ENCODE peak calls at places on chromosome 18, in five cellular contexts. One of them, this sample, is unnamed.

GRCh38 chr18:13268746-13269285 is 50.3 kb downstream of the LDLRAD4 start:
- DNase-seq in mammary epithelial cell: no peak
- DNase-seq in caudate nucleus: no peak
- DNase-seq in adrenal gland: no peak
- DNase-seq in IMR-90: no peak
- DNase-seq in this sample: no peak

GRCh38 chr18:59917422-59917821 is 17.6 kb downstream of the PMAIP1 start:
- DNase-seq in mammary epithelial cell: peak
- DNase-seq in caudate nucleus: no peak
- DNase-seq in adrenal gland: peak
- DNase-seq in IMR-90: peak
- DNase-seq in this sample: no peak

GRCh38 chr18:49846718-49847470 is 33.6 kb upstream of the ACAA2 start:
- DNase-seq in mammary epithelial cell: no peak
- DNase-seq in caudate nucleus: no peak
- DNase-seq in adrenal gland: no peak
- DNase-seq in IMR-90: no peak
- DNase-seq in this sample: no peak

GRCh38 chr18:63379639-63379962 is 12.6 kb upstream of the KDSR start:
- DNase-seq in mammary epithelial cell: no peak
- DNase-seq in caudate nucleus: no peak
- DNase-seq in adrenal gland: no peak
- DNase-seq in IMR-90: peak
- DNase-seq in this sample: no peak

GRCh38 chr18:7626922-7627440 is 59.9 kb downstream of the PTPRM start:
- DNase-seq in mammary epithelial cell: peak
- DNase-seq in caudate nucleus: no peak
- DNase-seq in adrenal gland: no peak
- DNase-seq in IMR-90: peak
- DNase-seq in this sample: no peak

GRCh38 chr18:80252136-80252535 is 4.8 kb upstream of the PARD6G start:
- DNase-seq in mammary epithelial cell: peak
- DNase-seq in caudate nucleus: no peak
- DNase-seq in adrenal gland: no peak
- DNase-seq in IMR-90: peak
- DNase-seq in this sample: no peak

GRCh38 chr18:12307871-12308385 is at the start of gene TUBB6:
- DNase-seq in mammary epithelial cell: peak
- DNase-seq in caudate nucleus: no peak
- DNase-seq in adrenal gland: peak
- DNase-seq in IMR-90: peak
- DNase-seq in this sample: no peak

GRCh38 chr18:63550068-63550467 is 7.9 kb downstream of the SERPINB12 start:
- DNase-seq in mammary epithelial cell: peak
- DNase-seq in caudate nucleus: no peak
- DNase-seq in adrenal gland: no peak
- DNase-seq in IMR-90: no peak
- DNase-seq in this sample: no peak

GRCh38 chr18:77133051-77133919 is 702 bp upstream of the MBP start:
- DNase-seq in mammary epithelial cell: no peak
- DNase-seq in caudate nucleus: no peak
- DNase-seq in adrenal gland: no peak
- DNase-seq in IMR-90: no peak
- DNase-seq in this sample: no peak

GRCh38 chr18:77131652-77132368 is 773 bp downstream of the MBP start:
- DNase-seq in mammary epithelial cell: peak
- DNase-seq in caudate nucleus: no peak
- DNase-seq in adrenal gland: peak
- DNase-seq in IMR-90: no peak
- DNase-seq in this sample: no peak

GRCh38 chr18:77133920-77134496 is 1.4 kb upstream of the MBP start:
- DNase-seq in mammary epithelial cell: no peak
- DNase-seq in caudate nucleus: no peak
- DNase-seq in adrenal gland: peak
- DNase-seq in IMR-90: no peak
- DNase-seq in this sample: no peak

GRCh38 chr18:77131100-77131651 is 1.4 kb downstream of the MBP start:
- DNase-seq in mammary epithelial cell: peak
- DNase-seq in caudate nucleus: no peak
- DNase-seq in adrenal gland: peak
- DNase-seq in IMR-90: no peak
- DNase-seq in this sample: no peak

DNA sequence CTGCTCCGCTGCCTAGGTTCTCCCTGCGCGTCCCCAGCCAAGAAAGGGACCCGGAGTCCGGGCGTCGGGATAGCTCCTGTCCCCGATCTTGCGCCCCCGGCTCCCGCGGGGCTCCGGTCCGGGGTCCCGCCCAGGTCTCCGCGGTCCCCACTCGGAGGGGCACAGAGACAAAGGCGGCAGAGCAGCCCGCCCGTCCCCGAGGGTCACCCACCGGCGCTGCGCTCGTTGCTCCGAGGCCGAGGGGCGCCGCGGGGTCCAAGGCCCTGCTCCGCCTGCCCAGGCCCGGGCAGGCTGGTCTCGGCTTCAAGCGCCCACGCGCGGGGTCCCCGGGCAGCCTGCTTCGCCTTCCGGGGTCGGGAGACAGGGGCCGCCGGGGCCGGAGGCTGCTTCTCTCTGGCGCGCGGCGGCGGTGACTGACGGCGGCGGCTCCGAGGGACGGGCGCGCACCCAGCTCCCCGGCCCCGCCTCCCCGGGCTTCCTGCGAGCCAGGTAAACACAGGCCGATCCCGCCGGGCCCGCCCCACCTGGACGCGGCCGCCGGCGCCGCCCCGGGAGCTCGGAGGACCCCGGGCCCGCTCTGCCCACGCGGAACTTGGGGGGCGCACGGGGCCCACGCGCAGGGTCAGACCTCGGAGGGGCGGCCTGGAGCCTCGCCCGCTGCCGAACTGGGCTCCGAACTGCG is at the start of gene MBP:
- DNase-seq in mammary epithelial cell: peak
- DNase-seq in caudate nucleus: no peak
- DNase-seq in adrenal gland: no peak
- DNase-seq in IMR-90: no peak
- DNase-seq in this sample: no peak
- H3K27ac ChIP-seq in mammary epithelial cell: peak
- H3K27ac ChIP-seq in caudate nucleus: peak
- H3K27ac ChIP-seq in adrenal gland: peak
- H3K27ac ChIP-seq in IMR-90: peak
- H3K27ac ChIP-seq in this sample: peak

GRCh38 chr18:36547544-36547943 is 250.0 kb downstream of the FHOD3 start:
- DNase-seq in mammary epithelial cell: no peak
- DNase-seq in caudate nucleus: no peak
- DNase-seq in adrenal gland: no peak
- DNase-seq in IMR-90: no peak
- DNase-seq in this sample: no peak

GRCh38 chr18:36546876-36547275 is 249.4 kb downstream of the FHOD3 start:
- DNase-seq in mammary epithelial cell: no peak
- DNase-seq in caudate nucleus: no peak
- DNase-seq in adrenal gland: no peak
- DNase-seq in IMR-90: no peak
- DNase-seq in this sample: no peak

GRCh38 chr18:36544036-36544725 is 246.7 kb downstream of the FHOD3 start:
- DNase-seq in mammary epithelial cell: peak
- DNase-seq in caudate nucleus: no peak
- DNase-seq in adrenal gland: peak
- DNase-seq in IMR-90: no peak
- DNase-seq in this sample: peak

DNA sequence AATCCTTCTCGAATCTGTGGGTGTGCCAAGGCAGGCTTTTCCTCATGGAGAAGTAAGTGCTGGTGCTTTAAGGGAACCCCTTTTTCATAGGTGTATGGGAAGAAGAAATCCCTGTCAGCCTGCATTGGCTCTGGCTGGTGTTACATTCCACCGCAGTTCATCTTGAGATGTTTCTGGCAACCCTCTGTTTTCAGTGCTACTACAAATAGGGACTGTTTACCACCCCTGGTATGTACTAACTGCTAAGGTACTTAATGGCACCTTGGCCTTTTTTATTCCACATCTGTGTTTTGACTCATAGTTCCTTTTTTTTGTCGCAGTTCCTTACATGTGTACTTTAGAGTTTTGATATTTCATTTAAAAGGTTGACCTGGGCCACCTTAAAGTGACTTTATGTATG is 248.5 kb downstream of the FHOD3 start:
- DNase-seq in mammary epithelial cell: no peak
- DNase-seq in caudate nucleus: no peak
- DNase-seq in adrenal gland: no peak
- DNase-seq in IMR-90: no peak
- DNase-seq in this sample: no peak
- H3K27ac ChIP-seq in mammary epithelial cell: no peak
- H3K27ac ChIP-seq in caudate nucleus: no peak
- H3K27ac ChIP-seq in adrenal gland: no peak
- H3K27ac ChIP-seq in IMR-90: no peak
- H3K27ac ChIP-seq in this sample: no peak

GRCh38 chr18:23929362-23929940 is 85.1 kb upstream of the TTC39C start:
- DNase-seq in mammary epithelial cell: no peak
- DNase-seq in caudate nucleus: no peak
- DNase-seq in adrenal gland: no peak
- DNase-seq in IMR-90: no peak
- DNase-seq in this sample: no peak

GRCh38 chr18:23926590-23926989 is 88.0 kb upstream of the TTC39C start:
- DNase-seq in mammary epithelial cell: no peak
- DNase-seq in caudate nucleus: no peak
- DNase-seq in adrenal gland: no peak
- DNase-seq in IMR-90: no peak
- DNase-seq in this sample: no peak

GRCh38 chr18:23924813-23925212 is 89.7 kb upstream of the TTC39C start:
- DNase-seq in mammary epithelial cell: no peak
- DNase-seq in caudate nucleus: no peak
- DNase-seq in adrenal gland: no peak
- DNase-seq in IMR-90: peak
- DNase-seq in this sample: no peak

GRCh38 chr18:23930002-23930401 is 84.6 kb upstream of the TTC39C start:
- DNase-seq in mammary epithelial cell: no peak
- DNase-seq in caudate nucleus: no peak
- DNase-seq in adrenal gland: no peak
- DNase-seq in IMR-90: no peak
- DNase-seq in this sample: no peak

GRCh38 chr18:23927821-23928746 is 86.5 kb upstream of the TTC39C start:
- DNase-seq in mammary epithelial cell: no peak
- DNase-seq in caudate nucleus: no peak
- DNase-seq in adrenal gland: no peak
- DNase-seq in IMR-90: peak
- DNase-seq in this sample: no peak
- H3K27ac ChIP-seq in mammary epithelial cell: no peak
- H3K27ac ChIP-seq in caudate nucleus: no peak
- H3K27ac ChIP-seq in adrenal gland: no peak
- H3K27ac ChIP-seq in IMR-90: no peak
- H3K27ac ChIP-seq in this sample: no peak

DNA sequence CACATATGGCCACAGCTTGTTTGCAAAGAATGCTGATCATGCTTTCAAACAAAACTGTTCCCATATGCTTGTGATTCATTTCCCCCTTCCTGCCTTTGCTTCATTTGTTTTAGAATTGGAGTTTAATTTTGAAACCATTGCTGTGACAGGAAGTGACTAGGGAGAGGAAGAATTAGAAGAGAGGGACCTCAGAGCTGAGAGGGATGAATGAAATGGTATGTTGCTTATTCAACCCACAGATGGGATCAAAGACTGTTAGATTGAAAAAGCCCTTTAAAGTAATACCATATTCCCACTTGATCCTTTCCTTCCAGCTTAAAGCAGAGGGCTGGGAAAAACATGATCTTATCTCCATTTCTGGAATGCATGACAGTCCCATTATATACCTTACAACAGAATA is 106.2 kb upstream of the RNF152 start:
- DNase-seq in mammary epithelial cell: peak
- DNase-seq in caudate nucleus: no peak
- DNase-seq in adrenal gland: no peak
- DNase-seq in IMR-90: peak
- DNase-seq in this sample: no peak
- H3K27ac ChIP-seq in mammary epithelial cell: peak
- H3K27ac ChIP-seq in caudate nucleus: no peak
- H3K27ac ChIP-seq in adrenal gland: no peak
- H3K27ac ChIP-seq in IMR-90: peak
- H3K27ac ChIP-seq in this sample: peak

GRCh38 chr18:9708882-9709877 is 1.1 kb downstream of the RAB31 start:
- DNase-seq in mammary epithelial cell: no peak
- DNase-seq in caudate nucleus: no peak
- DNase-seq in adrenal gland: peak
- DNase-seq in IMR-90: no peak
- DNase-seq in this sample: no peak

GRCh38 chr18:9708057-9708881 is at the start of gene RAB31:
- DNase-seq in mammary epithelial cell: peak
- DNase-seq in caudate nucleus: peak
- DNase-seq in adrenal gland: peak
- DNase-seq in IMR-90: peak
- DNase-seq in this sample: no peak

GRCh38 chr18:9712130-9712577 is 4.1 kb downstream of the RAB31 start:
- DNase-seq in mammary epithelial cell: no peak
- DNase-seq in caudate nucleus: no peak
- DNase-seq in adrenal gland: no peak
- DNase-seq in IMR-90: no peak
- DNase-seq in this sample: no peak

GRCh38 chr18:9711361-9712129 is 3.4 kb downstream of the RAB31 start:
- DNase-seq in mammary epithelial cell: no peak
- DNase-seq in caudate nucleus: no peak
- DNase-seq in adrenal gland: no peak
- DNase-seq in IMR-90: no peak
- DNase-seq in this sample: no peak

DNA sequence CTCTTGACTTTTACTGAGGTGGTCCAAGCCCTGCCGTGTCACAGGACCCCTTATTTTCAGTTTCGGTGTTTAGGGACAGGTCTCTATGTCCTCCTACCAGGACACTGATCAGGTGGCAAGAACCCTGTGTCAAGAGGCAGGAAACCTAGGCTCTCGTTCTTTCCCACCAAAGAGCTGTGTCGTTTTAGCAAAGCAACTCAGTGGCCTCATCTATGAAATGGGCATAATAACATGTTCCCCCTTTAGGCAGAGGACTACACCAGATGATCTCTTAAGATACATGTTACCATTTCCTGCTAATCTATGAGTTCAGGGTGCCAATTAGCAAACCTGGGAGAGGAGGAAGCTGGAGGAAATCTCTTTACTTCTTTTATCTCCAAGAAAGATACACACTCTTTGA is 1.9 kb downstream of the RAB31 start:
- DNase-seq in mammary epithelial cell: no peak
- DNase-seq in caudate nucleus: no peak
- DNase-seq in adrenal gland: no peak
- DNase-seq in IMR-90: no peak
- DNase-seq in this sample: no peak
- H3K27ac ChIP-seq in mammary epithelial cell: no peak
- H3K27ac ChIP-seq in caudate nucleus: no peak
- H3K27ac ChIP-seq in adrenal gland: peak
- H3K27ac ChIP-seq in IMR-90: no peak
- H3K27ac ChIP-seq in this sample: no peak